ENCODE peak calls at places on chromosomes 4 and X, in five cellular contexts. T, J, O, K and S are unnamed samples.

GRCh38 chr4:13642163-13642562 is 14.6 kb upstream of the BOD1L1 start:
- DNase-seq in T (no peak), J (peak), O (peak), K (peak), S (peak)

GRCh38 chr4:72631296-72631695 is 62.3 kb upstream of the ADAMTS3 start:
- DNase-seq in T (peak), J (peak), O (peak), K (peak), S (peak)

GRCh38 chr4:185210102-185210981 is 944 bp downstream of the SNX25 start:
- DNase-seq in T (no peak), J (peak), O (peak), K (peak), S (peak)

GRCh38 chrX:140141444-140142029 is 176.2 kb upstream of the CXorf66 start:
- DNase-seq in T (peak), J (peak), O (peak), K (no peak), S (peak)

GRCh38 chr4:177455591-177455990 is 13.4 kb upstream of the AGA start:
- DNase-seq in T (no peak), J (peak), O (peak), K (peak), S (peak)

GRCh38 chr4:11790230-11790629 is 361.5 kb upstream of the HS3ST1 start:
- DNase-seq in T (no peak), J (no peak), O (no peak), K (no peak), S (no peak)

GRCh38 chr4:61336488-61336887 is 136.4 kb downstream of the ADGRL3 start:
- DNase-seq in T (no peak), J (no peak), O (no peak), K (no peak), S (no peak)

GRCh38 chr4:57214654-57215411 is 104.6 kb upstream of the IGFBP7 start:
- DNase-seq in T (peak), J (no peak), O (no peak), K (no peak), S (no peak)

GRCh38 chr4:47510036-47510435 is 25.0 kb downstream of the ATP10D start:
- DNase-seq in T (no peak), J (no peak), O (no peak), K (no peak), S (no peak)

GRCh38 chr4:139556735-139557505 is 901 bp upstream of the SETD7 start:
- DNase-seq in T (peak), J (no peak), O (no peak), K (peak), S (no peak)

GRCh38 chrX:274904-275475 is 6.2 kb upstream of the PLCXD1 start:
- DNase-seq in T (no peak), J (no peak), O (no peak), K (no peak), S (peak)

GRCh38 chrX:121389976-121390709 is 342.7 kb downstream of the GLUD2 start:
- DNase-seq in T (peak), J (no peak), O (peak), K (peak), S (peak)

GRCh38 chrX:39729834-39730670 is 367.7 kb downstream of the BCOR start:
- DNase-seq in T (no peak), J (no peak), O (no peak), K (peak), S (no peak)

GRCh38 chrX:69236641-69237040 is 71.4 kb upstream of the PJA1 start:
- DNase-seq in T (peak), J (no peak), O (no peak), K (no peak), S (no peak)

GRCh38 chr4:2257361-2258001 is 4.4 kb downstream of the MXD4 start:
- DNase-seq in T (no peak), J (no peak), O (no peak), K (no peak), S (no peak)

GRCh38 chrX:21725498-21725897 is 32.4 kb downstream of the SMPX start:
- DNase-seq in T (peak), J (peak), O (peak), K (peak), S (peak)

GRCh38 chr4:26061248-26061986 is 147.4 kb downstream of the SMIM20 start:
- DNase-seq in T (peak), J (peak), O (no peak), K (peak), S (peak)

GRCh38 chrX:99353412-99353811 is 1056.7 kb downstream of the PCDH19 start:
- DNase-seq in T (no peak), J (no peak), O (no peak), K (no peak), S (no peak)

GRCh38 chr4:17517664-17518063 is 2.7 kb downstream of the CLRN2 start:
- DNase-seq in T (no peak), J (no peak), O (no peak), K (no peak), S (no peak)

GRCh38 chr4:119663160-119663788 is 34.7 kb upstream of the PDE5A start:
- DNase-seq in T (no peak), J (peak), O (no peak), K (no peak), S (no peak)

GRCh38 chr4:40055379-40055872 is 1.2 kb upstream of the N4BP2 start:
- DNase-seq in T (peak), J (no peak), O (peak), K (no peak), S (no peak)

GRCh38 chr4:76250962-76251361 is 559 bp upstream of the FAM47E start:
- DNase-seq in T (no peak), J (no peak), O (no peak), K (peak), S (no peak)

GRCh38 chr4:38414410-38414809 is 249.6 kb upstream of the KLF3 start:
- DNase-seq in T (no peak), J (no peak), O (no peak), K (no peak), S (no peak)

GRCh38 chrX:46298821-46299220 is 246.4 kb downstream of the ZNF674 start:
- DNase-seq in T (no peak), J (peak), O (peak), K (peak), S (no peak)

GRCh38 chr4:89316931-89317366 is 9.3 kb upstream of the GPRIN3 start:
- DNase-seq in T (peak), J (peak), O (peak), K (peak), S (peak)

GRCh38 chr4:186952709-186953108 is 229.1 kb upstream of the FAT1 start:
- DNase-seq in T (no peak), J (no peak), O (no peak), K (no peak), S (no peak)

GRCh38 chr4:102832667-102833066 is 5.3 kb upstream of the UBE2D3 start:
- DNase-seq in T (no peak), J (no peak), O (no peak), K (no peak), S (no peak)

GRCh38 chr4:42420120-42420519 is 22.8 kb downstream of the SHISA3 start:
- DNase-seq in T (no peak), J (peak), O (no peak), K (peak), S (no peak)

GRCh38 chr4:64718091-64718490 is 308.8 kb upstream of the TECRL start:
- DNase-seq in T (no peak), J (no peak), O (no peak), K (peak), S (no peak)

DNA sequence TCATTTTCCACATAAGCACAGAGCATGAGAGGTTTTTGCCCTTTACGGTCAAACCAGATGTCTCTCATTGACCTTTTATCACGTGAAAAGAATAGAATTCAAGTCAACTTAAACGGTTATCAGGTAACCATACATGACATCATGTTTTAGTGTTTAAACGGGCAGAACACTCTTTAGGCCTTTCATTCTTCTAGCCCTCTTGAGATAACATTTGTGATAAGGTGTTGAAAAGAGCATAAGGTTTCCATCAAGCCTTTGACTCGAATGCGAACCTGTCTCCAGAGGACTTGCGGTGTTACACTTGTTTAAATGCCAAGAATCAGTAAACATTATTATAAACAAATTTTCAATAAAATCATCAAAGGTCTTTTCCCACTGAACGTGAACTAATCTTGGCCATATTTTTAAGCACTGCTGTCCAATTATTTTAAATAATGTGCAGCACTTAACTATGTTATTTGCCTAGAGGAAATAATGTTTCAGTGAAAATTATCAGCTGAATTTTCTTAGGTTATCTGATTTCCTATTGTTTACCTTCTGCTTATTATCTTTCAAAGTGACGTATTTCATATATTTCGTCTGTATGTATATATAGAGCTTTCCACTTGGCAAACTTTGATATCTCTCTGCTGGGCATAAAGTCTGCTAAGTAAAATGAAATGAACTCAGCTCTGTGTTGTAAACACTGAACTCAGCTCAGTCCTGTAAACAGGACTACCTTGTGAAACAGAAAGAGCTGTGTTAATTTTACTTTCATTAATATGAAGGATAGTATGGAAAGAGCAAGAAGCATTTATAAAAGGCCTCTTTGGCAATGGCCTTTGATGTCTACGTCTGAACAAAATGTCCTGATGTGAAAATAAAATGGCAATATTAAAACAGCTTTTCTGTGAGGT is 33.3 kb downstream of the TENM3 start:
- DNase-seq in T (no peak), J (no peak), O (no peak), K (no peak), S (no peak)
- TF ChIP-seq CTCF in T (no peak), J (no peak), O (no peak), K (no peak), S (no peak)

DNA sequence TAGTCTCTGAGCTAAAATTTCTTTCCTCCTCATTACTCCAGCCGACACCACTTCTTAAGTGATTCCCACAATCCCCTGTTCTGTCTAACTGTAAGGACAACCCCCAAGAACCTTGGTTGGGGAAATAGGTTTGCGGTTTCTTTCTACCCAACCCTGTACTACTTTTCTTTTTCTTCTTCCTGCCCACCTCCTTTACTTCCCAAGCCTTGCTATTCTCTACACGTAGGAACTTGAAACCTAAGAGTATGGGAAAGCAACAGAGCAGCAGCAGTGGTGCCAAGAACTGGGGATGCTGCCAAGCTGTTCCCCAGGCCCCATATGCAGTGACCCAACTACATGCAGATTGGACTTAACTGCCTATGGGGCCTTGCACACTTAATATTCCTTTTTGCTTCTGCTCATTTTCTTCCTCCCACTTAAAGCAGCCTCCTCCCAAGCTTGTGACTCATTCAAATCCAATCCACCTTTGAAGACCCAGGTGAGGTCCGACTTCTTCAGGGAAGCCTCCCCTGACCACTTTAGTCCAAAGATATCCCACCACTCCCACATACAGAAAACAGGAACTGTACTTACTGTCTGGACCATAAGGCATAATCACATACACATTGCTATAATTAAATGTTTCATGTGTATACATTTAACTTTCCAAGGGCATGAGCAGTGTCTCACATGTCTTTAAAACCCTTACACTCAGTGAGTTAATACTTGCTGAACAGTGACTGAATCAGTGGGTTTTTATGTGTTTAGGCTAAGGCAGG is 1.7 kb downstream of the FAM120C start:
- DNase-seq in T (peak), J (peak), O (peak), K (peak), S (peak)
- H3K4me3 ChIP-seq in T (peak), J (peak), O (peak), K (peak), S (peak)

GRCh38 chrX:47960400-47960799 is 43.4 kb downstream of the ZNF182 start:
- DNase-seq in T (no peak), J (no peak), O (no peak), K (no peak), S (no peak)

GRCh38 chrX:47956016-47956415 is 47.8 kb downstream of the ZNF182 start:
- DNase-seq in T (no peak), J (no peak), O (no peak), K (no peak), S (no peak)

GRCh38 chrX:47958943-47959342 is 44.8 kb downstream of the ZNF182 start:
- DNase-seq in T (peak), J (no peak), O (no peak), K (no peak), S (peak)
- TF ChIP-seq CTCF in T (peak), J (peak), O (peak), K (peak), S (peak)

GRCh38 chrX:119986203-119986602 is 42.7 kb upstream of the NKAP start:
- DNase-seq in T (no peak), J (no peak), O (no peak), K (no peak), S (no peak)

GRCh38 chrX:119996069-119996468 is 52.5 kb upstream of the NKAP start:
- DNase-seq in T (no peak), J (no peak), O (no peak), K (no peak), S (no peak)

GRCh38 chrX:119990409-119990994 is 47.0 kb upstream of the NKAP start:
- DNase-seq in T (no peak), J (no peak), O (no peak), K (no peak), S (no peak)

GRCh38 chrX:119989905-119990408 is 46.4 kb upstream of the NKAP start:
- DNase-seq in T (no peak), J (no peak), O (no peak), K (no peak), S (no peak)

DNA sequence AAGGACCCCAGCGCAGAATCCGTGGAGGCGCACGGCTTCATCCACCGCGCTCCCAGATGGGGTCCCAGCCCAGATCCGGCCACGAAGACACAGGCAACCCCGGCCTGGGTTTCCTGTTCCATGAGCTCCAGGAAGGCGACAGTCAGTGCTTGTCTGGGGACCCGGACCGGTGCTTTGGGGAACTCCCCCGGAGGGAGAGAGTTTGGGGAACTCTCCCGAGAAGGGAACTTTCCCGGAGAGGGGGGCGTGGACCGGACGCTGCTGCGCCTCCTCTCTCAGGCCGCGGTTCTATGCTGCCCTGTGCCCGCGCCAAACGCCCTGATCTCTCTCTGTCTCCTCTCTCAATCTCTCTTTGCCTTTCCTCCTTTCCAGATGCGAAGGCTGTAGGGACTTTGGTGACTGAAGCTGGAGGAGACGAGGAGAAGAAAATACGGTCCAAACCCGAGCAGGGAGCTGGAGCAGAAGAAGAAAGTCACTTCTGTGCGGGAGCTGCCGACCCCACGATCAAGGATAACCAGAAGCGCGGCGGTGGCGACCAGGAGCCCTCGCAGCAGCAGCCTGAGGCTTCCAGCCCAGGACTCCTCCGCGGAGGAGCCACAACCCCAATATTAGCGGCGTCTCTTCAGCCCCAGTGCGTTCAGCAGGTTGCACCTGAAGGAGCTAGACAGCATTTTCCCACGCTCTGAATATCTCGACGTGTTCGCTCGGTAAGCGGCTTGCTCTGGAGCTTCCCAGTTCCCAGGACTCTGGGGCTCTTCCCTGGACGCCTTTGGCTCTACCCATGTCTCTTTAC is 47.6 kb upstream of the NKAP start:
- DNase-seq in T (no peak), J (no peak), O (no peak), K (no peak), S (no peak)
- H3K4me3 ChIP-seq in T (no peak), J (no peak), O (no peak), K (no peak), S (no peak)

GRCh38 chr4:122227202-122227601 is 75.1 kb downstream of the BLTP1 start:
- DNase-seq in T (no peak), J (no peak), O (no peak), K (no peak), S (no peak)

GRCh38 chr4:122229857-122230256 is 77.7 kb downstream of the BLTP1 start:
- DNase-seq in T (no peak), J (no peak), O (no peak), K (no peak), S (no peak)

GRCh38 chr4:122219356-122219755 is 67.2 kb downstream of the BLTP1 start:
- DNase-seq in T (no peak), J (no peak), O (no peak), K (no peak), S (no peak)

GRCh38 chr4:122221322-122221721 is 69.2 kb downstream of the BLTP1 start:
- DNase-seq in T (no peak), J (no peak), O (no peak), K (no peak), S (no peak)

GRCh38 chr4:122224348-122224747 is 72.2 kb downstream of the BLTP1 start:
- DNase-seq in T (peak), J (peak), O (peak), K (peak), S (peak)
- TF ChIP-seq CTCF in T (no peak), J (peak), O (peak), K (peak), S (peak)

DNA sequence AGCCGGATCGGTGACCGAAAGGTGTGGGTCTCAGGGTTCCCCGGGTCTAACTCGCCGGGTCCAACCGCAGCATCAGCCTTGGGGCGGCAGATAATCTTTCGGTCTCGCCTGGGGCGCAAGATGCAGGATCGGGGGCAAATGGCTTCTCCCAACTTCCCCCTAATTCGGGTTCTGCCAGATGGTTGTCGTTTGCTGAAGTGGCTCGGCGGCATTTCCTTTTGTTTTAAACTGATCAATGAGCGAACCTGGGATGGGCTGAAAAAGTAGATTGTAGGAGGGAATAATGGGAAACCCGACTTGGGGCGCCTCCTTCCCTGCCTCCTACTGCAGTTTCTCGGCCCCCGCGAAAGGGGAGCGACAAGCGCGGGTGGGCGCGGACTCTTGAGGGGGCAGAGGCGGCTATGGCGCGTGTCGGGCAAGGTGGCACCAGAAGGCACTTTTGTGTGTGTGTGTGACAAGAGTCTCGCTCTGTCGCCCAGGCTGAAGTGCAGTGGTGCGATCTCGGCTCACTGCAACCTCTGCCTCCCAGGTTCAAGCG is 3.1 kb downstream of the PDGFRA start:
- DNase-seq in T (no peak), J (no peak), O (peak), K (peak), S (no peak)
- H3K4me3 ChIP-seq in T (no peak), J (peak), O (peak), K (peak), S (peak)